ENCODE peak calls at places on chromosomes 13 and 19, in seven cellular contexts. Z, Q, A, I, R, J and G are unnamed samples.

GRCh38 chr19:16896913-16897571 is 8.2 kb downstream of the F2RL3 start:
- DNase-seq in Z (peak), Q (peak), A (peak), I (peak), R (peak), J (peak), G (peak)

GRCh38 chr19:9547870-9548269 is 9.4 kb upstream of the ZNF426 start:
- DNase-seq in Z (no peak), Q (no peak), A (no peak), I (no peak), R (no peak), J (no peak), G (no peak)

GRCh38 chr19:33500586-33500985 is 21.0 kb downstream of the PEPD start:
- DNase-seq in Z (no peak), Q (no peak), A (no peak), I (no peak), R (no peak), J (no peak), G (no peak)

GRCh38 chr13:36476661-36477060 is 44.4 kb downstream of the CCNA1 start:
- DNase-seq in Z (no peak), Q (no peak), A (no peak), I (no peak), R (no peak), J (no peak), G (no peak)

GRCh38 chr19:51754770-51755169 is 3.1 kb upstream of the FPR1 start:
- DNase-seq in Z (no peak), Q (no peak), A (no peak), I (no peak), R (no peak), J (no peak), G (no peak)

GRCh38 chr19:15253513-15253912 is 21.3 kb upstream of the EPHX3 start:
- DNase-seq in Z (no peak), Q (peak), A (no peak), I (no peak), R (no peak), J (no peak), G (no peak)

GRCh38 chr13:73938375-73939070 is 195.7 kb downstream of the KLF12 start:
- DNase-seq in Z (no peak), Q (no peak), A (peak), I (peak), R (no peak), J (no peak), G (no peak)

GRCh38 chr13:79141082-79141481 is 265.0 kb downstream of the RBM26 start:
- DNase-seq in Z (no peak), Q (no peak), A (no peak), I (no peak), R (no peak), J (no peak), G (no peak)

GRCh38 chr19:9847087-9847671 is 12.1 kb downstream of the PIN1 start:
- DNase-seq in Z (peak), Q (peak), A (peak), I (peak), R (peak), J (peak), G (no peak)

GRCh38 chr19:52963229-52963760 is 614 bp upstream of the ZNF816 start:
- DNase-seq in Z (no peak), Q (peak), A (no peak), I (no peak), R (peak), J (peak), G (no peak)

GRCh38 chr13:114134111-114134943 is 1.9 kb upstream of the RASA3 start:
- DNase-seq in Z (no peak), Q (peak), A (peak), I (no peak), R (no peak), J (no peak), G (no peak)

GRCh38 chr13:75455962-75456361 is 26.0 kb downstream of the TBC1D4 start:
- DNase-seq in Z (no peak), Q (no peak), A (no peak), I (no peak), R (no peak), J (no peak), G (no peak)

GRCh38 chr13:43614063-43614462 is 172.7 kb downstream of the ENOX1 start:
- DNase-seq in Z (no peak), Q (no peak), A (no peak), I (no peak), R (no peak), J (no peak), G (no peak)

GRCh38 chr13:22883262-22883840 is 297.4 kb upstream of the SGCG start:
- DNase-seq in Z (no peak), Q (no peak), A (peak), I (no peak), R (no peak), J (no peak), G (no peak)

GRCh38 chr13:110902370-110902769 is 12.5 kb downstream of the ANKRD10 start:
- DNase-seq in Z (no peak), Q (no peak), A (no peak), I (no peak), R (no peak), J (no peak), G (no peak)

GRCh38 chr19:17457621-17458020 is 3.1 kb downstream of the NXNL1 start:
- DNase-seq in Z (no peak), Q (no peak), A (no peak), I (no peak), R (no peak), J (no peak), G (no peak)

GRCh38 chr13:98468352-98468751 is 108.6 kb downstream of the STK24 start:
- DNase-seq in Z (no peak), Q (no peak), A (no peak), I (no peak), R (no peak), J (no peak), G (no peak)

GRCh38 chr13:70353096-70353495 is 244.8 kb upstream of the KLHL1 start:
- DNase-seq in Z (no peak), Q (no peak), A (no peak), I (no peak), R (no peak), J (no peak), G (no peak)

GRCh38 chr13:27088619-27089018 is 83.0 kb downstream of the USP12 start:
- DNase-seq in Z (no peak), Q (no peak), A (no peak), I (no peak), R (no peak), J (no peak), G (no peak)

GRCh38 chr13:30796833-30797601 is 61.7 kb downstream of the ALOX5AP start:
- DNase-seq in Z (peak), Q (no peak), A (no peak), I (no peak), R (peak), J (no peak), G (no peak)

GRCh38 chr13:113406321-113407102 is 42.6 kb upstream of the GRTP1 start:
- DNase-seq in Z (no peak), Q (no peak), A (no peak), I (no peak), R (no peak), J (no peak), G (no peak)

GRCh38 chr19:43555185-43555770 is 20.0 kb downstream of the XRCC1 start:
- DNase-seq in Z (peak), Q (peak), A (peak), I (peak), R (peak), J (peak), G (peak)

GRCh38 chr19:12778020-12778904 is 2.9 kb upstream of the HOOK2 start:
- DNase-seq in Z (peak), Q (peak), A (peak), I (peak), R (peak), J (peak), G (no peak)

GRCh38 chr19:15292847-15293582 is 39.3 kb downstream of the BRD4 start:
- DNase-seq in Z (no peak), Q (no peak), A (no peak), I (peak), R (no peak), J (no peak), G (no peak)

GRCh38 chr19:21158523-21159135 is 16.8 kb downstream of the ZNF431 start:
- DNase-seq in Z (no peak), Q (no peak), A (peak), I (no peak), R (no peak), J (no peak), G (no peak)

GRCh38 chr19:6588508-6589345 is 2.2 kb downstream of the CD70 start:
- DNase-seq in Z (peak), Q (no peak), A (no peak), I (no peak), R (peak), J (no peak), G (no peak)

GRCh38 chr13:32545083-32545482 is 6.5 kb upstream of the N4BP2L2 start:
- DNase-seq in Z (no peak), Q (no peak), A (no peak), I (no peak), R (no peak), J (no peak), G (no peak)

GRCh38 chr19:46404039-46404883 is 9.1 kb downstream of the CCDC8 start:
- DNase-seq in Z (no peak), Q (no peak), A (peak), I (no peak), R (no peak), J (peak), G (peak)

GRCh38 chr19:7874080-7874856 is at the start of gene PRR36:
- DNase-seq in Z (no peak), Q (peak), A (peak), I (peak), R (no peak), J (no peak), G (peak)

GRCh38 chr19:12783849-12784393 is 7.4 kb upstream of the JUNB start:
- DNase-seq in Z (no peak), Q (peak), A (peak), I (peak), R (no peak), J (peak), G (no peak)

GRCh38 chr13:84445776-84446175 is 563.5 kb upstream of the SLITRK1 start:
- DNase-seq in Z (no peak), Q (no peak), A (no peak), I (no peak), R (no peak), J (no peak), G (no peak)

GRCh38 chr13:30457306-30457891 is 8.3 kb downstream of the HMGB1 start:
- DNase-seq in Z (no peak), Q (no peak), A (no peak), I (no peak), R (no peak), J (no peak), G (no peak)

GRCh38 chr13:71055644-71056043 is 811.4 kb downstream of the DACH1 start:
- DNase-seq in Z (no peak), Q (no peak), A (no peak), I (no peak), R (no peak), J (no peak), G (no peak)

GRCh38 chr19:10836478-10837325 is 690 bp upstream of the TMED1 start:
- DNase-seq in Z (peak), Q (peak), A (peak), I (peak), R (peak), J (peak), G (no peak)

GRCh38 chr19:53945441-53945840 is 17.3 kb upstream of the CACNG8 start:
- DNase-seq in Z (no peak), Q (no peak), A (no peak), I (peak), R (no peak), J (no peak), G (no peak)

GRCh38 chr13:113855012-113855921 is 8.6 kb downstream of the GAS6 start:
- DNase-seq in Z (no peak), Q (no peak), A (no peak), I (peak), R (no peak), J (peak), G (no peak)

GRCh38 chr19:4976412-4977298 is 7.7 kb downstream of the KDM4B start:
- DNase-seq in Z (no peak), Q (peak), A (peak), I (no peak), R (no peak), J (peak), G (peak)

GRCh38 chr19:18586311-18586710 is 2.3 kb upstream of the REX1BD start:
- DNase-seq in Z (no peak), Q (no peak), A (peak), I (no peak), R (no peak), J (no peak), G (no peak)

GRCh38 chr19:1239420-1239795 is 1.6 kb upstream of the CBARP start:
- DNase-seq in Z (no peak), Q (no peak), A (no peak), I (no peak), R (no peak), J (no peak), G (no peak)

GRCh38 chr13:76293751-76294150 is 592.5 kb downstream of the KCTD12 start:
- DNase-seq in Z (no peak), Q (no peak), A (peak), I (no peak), R (no peak), J (no peak), G (no peak)